ENCODE peak calls at places on chromosomes 2 and 18, in five cellular contexts. C is GM06990, R is thoracic aorta, T is breast epithelium, F is left ventricle myocardium inferior. Z is an unnamed sample.

GRCh38 chr2:45275235-45275805 is 266.1 kb upstream of the SIX2 start:
- DNase-seq in C (no peak), R (no peak), T (no peak), F (no peak), Z (peak; percentile 58)

GRCh38 chr18:51168960-51169662 is 28.4 kb downstream of the MEX3C start:
- DNase-seq in C (no peak), R (no peak), T (no peak), F (no peak), Z (no peak)

GRCh38 chr2:127674241-127675209 is 805 bp downstream of the LIMS2 start:
- DNase-seq in C (no peak), R (no peak), T (peak; percentile 54), F (peak; percentile 62), Z (no peak)

GRCh38 chr2:10407841-10408648 is 40.1 kb downstream of the ODC1 start:
- DNase-seq in C (peak; percentile 56), R (peak; percentile 43), T (peak; percentile 68), F (no peak), Z (peak; percentile 84)

GRCh38 chr2:241540391-241540765 is 18.2 kb upstream of the BOK start:
- DNase-seq in C (no peak), R (no peak), T (no peak), F (no peak), Z (no peak)

GRCh38 chr2:8297376-8298213 is 384.3 kb upstream of the ID2 start:
- DNase-seq in C (no peak), R (no peak), T (no peak), F (no peak), Z (no peak)

GRCh38 chr2:28413152-28413895 is 20.7 kb downstream of the FOSL2 start:
- DNase-seq in C (no peak), R (no peak), T (no peak), F (peak; percentile 48), Z (no peak)

GRCh38 chr18:50850307-50850706 is 28.6 kb upstream of the ME2 start:
- DNase-seq in C (no peak), R (no peak), T (no peak), F (no peak), Z (no peak)

GRCh38 chr18:6741290-6741689 is 11.8 kb downstream of the ARHGAP28 start:
- DNase-seq in C (no peak), R (no peak), T (no peak), F (no peak), Z (peak; percentile 93)

GRCh38 chr18:57743008-57743407 is 60.1 kb downstream of the ATP8B1 start:
- DNase-seq in C (no peak), R (no peak), T (no peak), F (no peak), Z (peak; percentile 72)

GRCh38 chr2:121705390-121705789 is 31.3 kb downstream of the NIFK start:
- DNase-seq in C (no peak), R (no peak), T (no peak), F (no peak), Z (no peak)

GRCh38 chr18:61963705-61964104 is 70.9 kb upstream of the RNF152 start:
- DNase-seq in C (no peak), R (no peak), T (no peak), F (no peak), Z (no peak)

GRCh38 chr2:120319135-120319534 is 26.8 kb upstream of the INHBB start:
- DNase-seq in C (no peak), R (no peak), T (no peak), F (no peak), Z (no peak)

GRCh38 chr2:110714824-110715223 is 17.5 kb upstream of the ACOXL start:
- DNase-seq in C (no peak), R (no peak), T (no peak), F (no peak), Z (no peak)

GRCh38 chr2:138757376-138757775 is 22.8 kb downstream of the NXPH2 start:
- DNase-seq in C (no peak), R (no peak), T (no peak), F (no peak), Z (no peak)

GRCh38 chr18:8721716-8722115 is 16.4 kb downstream of the MTCL1 start:
- DNase-seq in C (no peak), R (no peak), T (no peak), F (no peak), Z (no peak)

GRCh38 chr2:232931636-232932035 is 61.6 kb downstream of the SNORC start:
- DNase-seq in C (no peak), R (no peak), T (no peak), F (no peak), Z (no peak)

GRCh38 chr18:55477537-55478300 is 110.3 kb downstream of the TCF4 start:
- DNase-seq in C (no peak), R (no peak), T (no peak), F (no peak), Z (peak; percentile 23)

GRCh38 chr2:218261424-218262273 is 834 bp downstream of the GPBAR1 start:
- DNase-seq in C (no peak), R (no peak), T (peak; percentile 30), F (no peak), Z (no peak)

GRCh38 chr2:204268971-204269370 is 276.3 kb upstream of the PARD3B start:
- DNase-seq in C (no peak), R (no peak), T (no peak), F (no peak), Z (no peak)

GRCh38 chr2:230408244-230408842 is 7.7 kb upstream of the SP100 start:
- DNase-seq in C (no peak), R (no peak), T (no peak), F (peak; percentile 46), Z (no peak)

GRCh38 chr2:229910832-229911412 is 10.9 kb downstream of the TRIP12 start:
- DNase-seq in C (no peak), R (no peak), T (no peak), F (no peak), Z (no peak)

GRCh38 chr2:154995332-154995731 is 296.8 kb downstream of the KCNJ3 start:
- DNase-seq in C (no peak), R (no peak), T (no peak), F (no peak), Z (no peak)

GRCh38 chr18:13618760-13619438 is 107.5 kb downstream of the FAM210A start:
- DNase-seq in C (no peak), R (no peak), T (no peak), F (no peak), Z (no peak)

GRCh38 chr2:168188011-168188410 is 59.4 kb downstream of the STK39 start:
- DNase-seq in C (no peak), R (no peak), T (no peak), F (peak; percentile 41), Z (no peak)

GRCh38 chr2:172864182-172864581 is 128.5 kb downstream of the RAPGEF4 start:
- DNase-seq in C (no peak), R (no peak), T (peak; percentile 56), F (peak; percentile 44), Z (no peak)

GRCh38 chr2:13558368-13558767 is 841.6 kb downstream of the TRIB2 start:
- DNase-seq in C (no peak), R (no peak), T (no peak), F (no peak), Z (peak; percentile 67)

GRCh38 chr2:121527009-121527682 is 3.5 kb upstream of the RNU4ATAC start:
- DNase-seq in C (no peak), R (no peak), T (no peak), F (no peak), Z (no peak)

GRCh38 chr2:175012516-175012915 is 7.3 kb upstream of the CHN1 start:
- DNase-seq in C (no peak), R (no peak), T (no peak), F (no peak), Z (no peak)

GRCh38 chr2:175009917-175010621 is 4.9 kb upstream of the CHN1 start:
- DNase-seq in C (no peak), R (no peak), T (no peak), F (no peak), Z (no peak)

GRCh38 chr2:175008801-175009495 is 3.8 kb upstream of the CHN1 start:
- DNase-seq in C (no peak), R (no peak), T (no peak), F (no peak), Z (no peak)

GRCh38 chr2:175010848-175011254 is 5.7 kb upstream of the CHN1 start:
- DNase-seq in C (no peak), R (no peak), T (no peak), F (no peak), Z (no peak)

DNA sequence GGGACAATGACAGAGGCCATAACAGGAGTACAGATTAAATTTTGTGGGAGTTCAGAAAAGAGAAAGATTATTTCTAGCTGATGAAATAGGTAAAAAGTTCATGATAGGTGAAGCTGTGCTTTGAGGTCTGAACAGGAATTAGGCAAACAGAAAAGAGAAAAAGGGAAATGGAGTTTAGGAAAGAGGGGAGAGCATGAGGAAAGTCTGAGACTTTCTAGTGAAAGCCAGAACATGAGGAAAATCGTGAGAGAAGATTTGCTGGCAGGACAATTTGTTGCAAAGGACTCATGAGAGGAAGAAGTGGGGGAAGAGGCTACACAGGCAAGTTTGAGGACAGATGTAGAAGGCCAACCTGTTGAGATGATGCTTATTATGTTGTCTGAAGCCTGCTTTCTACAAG is 6.3 kb upstream of the CHN1 start:
- DNase-seq in C (no peak), R (no peak), T (no peak), F (no peak), Z (no peak)
- H3K27me3 ChIP-seq in C (no peaks in the 10 kb centered on the region), R (no peaks in the 10 kb centered on the region), T (no peaks in the 10 kb centered on the region), F (no peaks in the 10 kb centered on the region), Z (no peaks in the 10 kb centered on the region)

DNA sequence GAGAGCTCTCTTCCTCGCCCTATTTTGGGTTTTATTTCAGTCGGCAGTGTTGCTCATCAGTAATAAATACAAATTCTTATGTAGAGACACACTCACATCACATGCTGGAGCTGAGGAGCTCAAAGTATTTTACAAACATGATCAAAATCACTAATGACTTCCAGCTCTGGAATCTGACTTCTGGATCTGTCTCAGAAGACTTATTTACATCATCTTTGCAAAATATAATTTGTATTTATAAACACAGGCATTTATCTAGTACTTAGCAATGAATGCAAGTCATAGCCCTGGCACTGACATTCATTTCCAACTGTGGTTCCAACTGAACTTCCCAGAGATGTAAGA is 327.1 kb downstream of the NCKAP5 start:
- DNase-seq in C (no peak), R (no peak), T (no peak), F (no peak), Z (no peak)
- H3K4me3 ChIP-seq in C (no peak overlapping the region), R (no peak overlapping the region), T (peak overlapping the region; percentile 15), F (peak overlapping the region; percentile 36), Z (no peak overlapping the region)

GRCh38 chr2:69952336-69953115 is 8.9 kb downstream of the ASPRV1 start:
- DNase-seq in C (no peak), R (no peak), T (no peak), F (no peak), Z (no peak)
- TF ChIP-seq CTCF in C (no peak), R (no peak), T (no peak), F (no peak), Z (no peak)

DNA sequence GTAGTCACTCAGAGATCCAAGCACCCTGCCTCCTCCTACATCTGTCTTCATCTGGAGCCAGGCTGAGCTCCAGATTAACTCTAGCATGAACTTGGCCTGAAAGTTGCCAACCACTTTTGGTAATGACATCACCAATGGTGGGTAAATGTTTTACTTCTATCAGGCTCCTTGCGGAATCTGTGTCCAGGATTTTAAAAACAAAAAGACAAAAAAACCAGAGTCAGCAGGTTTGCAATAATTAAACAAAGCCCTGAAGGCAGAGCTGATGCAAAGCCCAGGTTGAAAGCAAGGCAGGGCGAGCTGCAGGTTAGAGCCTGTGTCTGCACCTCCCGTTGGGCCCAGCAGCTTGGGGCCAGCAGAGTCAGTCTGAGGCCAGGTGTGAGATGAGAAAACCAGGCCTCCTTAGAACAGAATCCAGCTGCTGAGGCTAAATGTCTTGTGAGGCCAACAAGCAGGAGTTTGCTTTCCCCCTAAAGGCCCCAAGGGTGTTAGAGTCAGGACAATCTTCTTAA is 29.1 kb upstream of the ALK start:
- DNase-seq in C (no peak), R (no peak), T (no peak), F (no peak), Z (no peak)
- H3K27me3 ChIP-seq in C (peaks cover 2% of the 10 kb centered on the region), R (no peaks in the 10 kb centered on the region), T (no peaks in the 10 kb centered on the region), F (peaks cover 14% of the 10 kb centered on the region), Z (no peaks in the 10 kb centered on the region)

Z was measured in kidney epithelial cell.